ENCODE peak calls at places on chromosome 17, in seven cellular contexts. C, K, U, B, G, T and M are unnamed samples.
A peak's percentile ranks its signal among the peaks of the same experiment; 100 is the strongest.

GRCh38 chr17:19830061-19830460 is 37.7 kb downstream of the ULK2 start:
- DNase-seq in U (no peak), G (no peak), K (no peak), B (no peak), C (no peak), T (no peak), M (no peak)

GRCh38 chr17:49403514-49404289 is 11.0 kb downstream of the PHB1 start:
- DNase-seq in C (no peak), T (no peak), U (peak; percentile 18), K (no peak), G (no peak), B (no peak), M (no peak)

GRCh38 chr17:46818319-46818928 is at the start of gene WNT3:
- DNase-seq in U (no peak), C (no peak), K (no peak), B (no peak), G (no peak), T (no peak), M (peak; percentile 7)

GRCh38 chr17:68398731-68399637 is 58.3 kb downstream of the WIPI1 start:
- DNase-seq in C (peak; percentile 75), G (peak; percentile 67), U (peak; percentile 61), K (peak; percentile 60), B (no peak), T (peak; percentile 93), M (no peak)

GRCh38 chr17:60372790-60373483 is 19.0 kb downstream of the USP32 start:
- DNase-seq in K (no peak), U (no peak), G (no peak), T (peak; percentile 71), B (no peak), C (no peak), M (no peak)

GRCh38 chr17:30476726-30477082 is 504 bp upstream of the GOSR1 start:
- DNase-seq in B (no peak), G (peak; percentile 19), U (no peak), K (no peak), T (no peak), C (no peak), M (peak; percentile 5)

GRCh38 chr17:28911411-28912045 is 8.6 kb upstream of the DHRS13 start:
- DNase-seq in G (no peak), U (no peak), B (no peak), T (no peak), C (no peak), K (no peak), M (no peak)

GRCh38 chr17:48547839-48548686 is 3.2 kb upstream of the HOXB2 start:
- DNase-seq in C (no peak), B (no peak), K (no peak), U (no peak), G (no peak), T (peak; percentile 86), M (peak; percentile 45)

GRCh38 chr17:39462644-39463375 is 1.5 kb downstream of the CDK12 start:
- DNase-seq in T (peak; percentile 36), C (no peak), K (no peak), U (peak; percentile 36), G (peak; percentile 24), B (no peak), M (peak; percentile 24)

GRCh38 chr17:83084214-83084613 is 4.8 kb downstream of the METRNL start:
- DNase-seq in U (no peak), K (no peak), C (no peak), T (no peak), B (no peak), G (no peak), M (no peak)

GRCh38 chr17:11503292-11503691 is 95.0 kb upstream of the DNAH9 start:
- DNase-seq in K (no peak), G (no peak), B (no peak), T (no peak), U (no peak), C (no peak), M (no peak)

GRCh38 chr17:76273435-76273921 is 8.3 kb downstream of the UBALD2 start:
- DNase-seq in B (no peak), G (no peak), C (no peak), U (no peak), K (no peak), T (peak; percentile 46), M (no peak)

GRCh38 chr17:55833311-55833710 is 82.5 kb downstream of the PCTP start:
- DNase-seq in G (no peak), U (no peak), K (no peak), C (no peak), B (no peak), T (no peak), M (no peak)

GRCh38 chr17:28174352-28175046 is 132.0 kb downstream of the NLK start:
- DNase-seq in T (peak; percentile 32), C (no peak), U (no peak), G (no peak), B (no peak), K (no peak), M (peak; percentile 47)

GRCh38 chr17:13601776-13602551 is at the start of gene HS3ST3A1:
- DNase-seq in G (peak; percentile 64), K (no peak), T (peak; percentile 69), U (peak; percentile 59), B (no peak), C (peak; percentile 49), M (no peak)

GRCh38 chr17:71902931-71903506 is 217.8 kb upstream of the SOX9 start:
- DNase-seq in C (no peak), T (no peak), B (no peak), G (no peak), U (no peak), K (no peak), M (no peak)

GRCh38 chr17:34579017-34579946 is at the start of gene TMEM132E:
- DNase-seq in B (no peak), C (no peak), U (no peak), K (peak; percentile 37), T (peak; percentile 17), G (peak; percentile 43), M (no peak)

GRCh38 chr17:83042522-83043158 is 36.8 kb upstream of the METRNL start:
- DNase-seq in C (no peak), U (no peak), K (no peak), B (no peak), G (no peak), T (no peak), M (no peak)

GRCh38 chr17:76272541-76273434 is 7.6 kb downstream of the UBALD2 start:
- DNase-seq in K (no peak), U (no peak), B (no peak), G (peak; percentile 29), C (no peak), T (peak; percentile 52), M (no peak)

GRCh38 chr17:56774650-56775049 is 59.1 kb downstream of the C17orf67 start:
- DNase-seq in K (no peak), U (no peak), B (no peak), T (no peak), G (no peak), C (no peak), M (no peak)

GRCh38 chr17:47254403-47254943 is 846 bp downstream of the ITGB3 start:
- DNase-seq in T (no peak), U (no peak), K (no peak), B (no peak), C (no peak), G (no peak), M (no peak)

DNA sequence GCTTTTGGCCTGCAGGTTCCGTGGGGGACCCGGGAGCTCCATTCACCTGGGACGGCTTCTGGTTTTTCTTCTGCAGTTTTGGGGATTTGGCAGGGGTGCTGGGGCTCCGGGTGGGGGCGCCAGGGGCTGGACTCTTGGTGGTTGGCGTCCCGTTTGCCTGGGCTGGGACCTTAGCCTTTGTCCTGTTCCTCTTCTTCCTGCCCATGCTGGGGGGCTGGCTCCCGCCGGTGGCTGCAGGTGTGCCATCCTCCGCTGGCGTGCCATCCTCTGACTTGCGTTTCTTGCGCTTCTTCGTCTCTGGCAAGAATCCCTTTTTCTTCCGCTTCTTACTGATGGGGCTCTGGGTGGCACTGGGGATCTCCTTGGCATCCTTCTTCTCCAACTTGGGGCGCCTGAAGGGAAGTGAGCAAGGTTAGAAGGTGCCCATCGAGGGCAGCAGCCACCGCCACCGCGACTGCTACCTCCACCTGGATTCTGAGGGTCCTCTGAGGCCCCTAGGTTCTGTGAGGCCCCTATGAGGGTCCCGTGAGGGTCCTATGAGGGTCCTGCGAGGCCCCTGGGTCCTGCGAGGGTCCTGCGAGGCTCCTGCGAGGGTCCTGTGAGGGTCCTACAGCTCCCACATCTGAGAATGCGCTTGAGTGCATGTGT is 15.5 kb downstream of the MYBBP1A start:
- DNase-seq in G (no peak), C (no peak), B (no peak), K (no peak), T (no peak), U (no peak), M (no peak)
- H3K27ac ChIP-seq in G (no peak overlapping the region), C (no peak overlapping the region), B (no peak overlapping the region), K (no peak overlapping the region), T (no peak overlapping the region), U (peak overlapping the region; percentile 57), M (no peak overlapping the region)

GRCh38 chr17:57924677-57925076 is 30.5 kb downstream of the CUEDC1 start:
- DNase-seq in G (no peak), K (no peak), C (peak; percentile 69), T (no peak), B (no peak), U (no peak), M (no peak)

GRCh38 chr17:57927048-57927723 is 28.0 kb downstream of the CUEDC1 start:
- DNase-seq in U (no peak), G (no peak), K (peak; percentile 53), T (no peak), C (peak; percentile 42), B (no peak), M (no peak)

GRCh38 chr17:57928898-57929297 is 26.3 kb downstream of the CUEDC1 start:
- DNase-seq in K (no peak), B (no peak), C (no peak), G (no peak), U (no peak), T (no peak), M (no peak)

GRCh38 chr17:57925361-57925990 is 29.7 kb downstream of the CUEDC1 start:
- DNase-seq in T (no peak), U (no peak), C (peak; percentile 37), K (no peak), G (no peak), B (no peak), M (no peak)

GRCh38 chr17:57926723-57927047 is 28.5 kb downstream of the CUEDC1 start:
- DNase-seq in T (no peak), G (no peak), U (no peak), B (no peak), C (peak; percentile 12), K (no peak), M (no peak)
- H3K27ac ChIP-seq in T (peak overlapping the region; percentile 35), G (peak overlapping the region; percentile 62), U (no peak overlapping the region), B (no peak overlapping the region), C (peak overlapping the region; percentile 73), K (peak overlapping the region; percentile 23), M (no peak overlapping the region)

DNA sequence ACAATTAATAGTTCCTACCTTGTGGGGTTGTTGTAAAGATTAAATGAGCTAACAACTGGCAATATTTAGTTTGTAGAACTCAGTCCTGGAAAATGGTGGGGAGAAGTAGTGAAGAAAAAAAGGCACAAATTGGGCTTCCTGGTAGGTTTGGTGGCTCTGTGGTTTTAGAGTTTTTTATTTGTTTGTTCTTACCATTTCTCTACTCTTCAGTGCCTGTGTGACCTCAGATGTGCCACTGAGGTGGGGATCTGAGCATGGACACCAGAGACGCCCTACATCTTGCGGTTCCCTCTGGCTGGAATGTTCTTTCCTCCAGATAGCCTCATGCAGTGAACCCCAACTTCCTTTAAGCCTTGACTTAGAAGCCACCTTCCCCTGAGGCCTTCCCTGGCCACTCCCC is 7.7 kb downstream of the ZBTB4 start:
- DNase-seq in C (no peak), G (no peak), T (no peak), B (no peak), U (no peak), K (no peak), M (no peak)
- H3K27ac ChIP-seq in C (peak overlapping the region; percentile 30), G (peak overlapping the region; percentile 5), T (no peak overlapping the region), B (peak overlapping the region; percentile 35), U (no peak overlapping the region), K (no peak overlapping the region), M (no peak overlapping the region)

GRCh38 chr17:81329279-81329926 is 34.3 kb upstream of the SLC38A10 start:
- DNase-seq in C (peak; percentile 98), K (peak; percentile 80), B (no peak), T (peak; percentile 94), U (peak; percentile 92), G (peak; percentile 75), M (no peak)
- H3K27ac ChIP-seq in C (peak overlapping the region; percentile 95), K (peak overlapping the region; percentile 12), B (no peak overlapping the region), T (peak overlapping the region; percentile 89), U (peak overlapping the region; percentile 51), G (peak overlapping the region; percentile 74), M (no peak overlapping the region)